ENCODE peak calls at places on chromosomes 12 and 14, in four cellular contexts. U, S, T and Y are unnamed samples.

GRCh38 chr14:79820866-79821535 is 390.3 kb downstream of the DIO2 start:
- DNase-seq in U (no peak), T (no peak), S (no peak), Y (no peak)

GRCh38 chr12:30902606-30903005 is 23.9 kb upstream of the TSPAN11 start:
- DNase-seq in S (no peak), T (no peak), U (no peak), Y (no peak)

GRCh38 chr12:115245005-115245404 is 561.0 kb upstream of the TBX3 start:
- DNase-seq in S (no peak), T (no peak), U (no peak), Y (no peak)

GRCh38 chr12:112820796-112821195 is 29.2 kb downstream of the RPH3A start:
- DNase-seq in U (no peak), S (no peak), T (no peak), Y (no peak)

GRCh38 chr14:67335781-67336180 is 23.8 kb downstream of the ATP6V1D start:
- DNase-seq in U (no peak), T (peak), S (no peak), Y (no peak)

GRCh38 chr12:85630851-85631250 is 205.4 kb downstream of the RASSF9 start:
- DNase-seq in S (no peak), T (no peak), U (no peak), Y (no peak)

GRCh38 chr14:21703357-21704339 is 30.0 kb upstream of the OR4E1 start:
- DNase-seq in S (no peak), U (peak), T (no peak), Y (no peak)

GRCh38 chr14:39417014-39417413 is 15.2 kb downstream of the FBXO33 start:
- DNase-seq in S (no peak), U (no peak), T (peak), Y (no peak)

GRCh38 chr12:122203968-122204828 is 689 bp downstream of the B3GNT4 start:
- DNase-seq in T (no peak), S (peak), U (no peak), Y (no peak)

GRCh38 chr14:34301107-34301734 is 160.8 kb downstream of the SPTSSA start:
- DNase-seq in S (no peak), U (peak), T (peak), Y (no peak)

GRCh38 chr12:6961278-6961694 is 9.2 kb downstream of the PHB2 start:
- DNase-seq in T (peak), U (no peak), S (peak), Y (no peak)

GRCh38 chr12:82682851-82683261 is 3.9 kb upstream of the TMTC2 start:
- DNase-seq in S (no peak), T (no peak), U (no peak), Y (no peak)